ENCODE peak calls at places on chromosome 12, in nine cellular contexts. O is GM04503; M is AG20443; C is fibroblast of pulmonary artery; E is NCI-H1105; X is pancreas; V is CD8-positive, alpha-beta memory T cell; P is DMS153; H is activated CD4-positive, alpha-beta T cell treated with anti-CD3 and anti-CD28 coated beads for 1 hour. U is an unnamed sample.
A peak's percentile ranks its signal among the peaks of the same experiment; 100 is the strongest.

GRCh38 chr12:6157482-6157881 is 33.0 kb upstream of the VWF start:
- DNase-seq in C (no peak), P (no peak), H (no peak), M (no peak), V (no peak), O (no peak), E (no peak), X (no peak), U (no peak)

GRCh38 chr12:89878327-89878726 is 169.7 kb upstream of the ATP2B1 start:
- DNase-seq in C (no peak), P (no peak), X (no peak), O (no peak), H (no peak), M (no peak), V (no peak), E (no peak), U (no peak)

GRCh38 chr12:74365178-74365964 is 172.3 kb upstream of the ATXN7L3B start:
- DNase-seq in X (no peak), P (no peak), C (peak; percentile 79), M (peak; percentile 7), O (peak; percentile 22), E (peak; percentile 28), H (no peak), V (no peak), U (no peak)

GRCh38 chr12:52210925-52211650 is 19.3 kb upstream of the KRT80 start:
- DNase-seq in V (peak; percentile 33), M (no peak), X (peak; percentile 48), P (no peak), O (no peak), C (no peak), H (no peak), E (no peak), U (no peak)

GRCh38 chr12:91601057-91601456 is 418.4 kb upstream of the DCN start:
- DNase-seq in E (no peak), X (no peak), O (no peak), H (no peak), P (no peak), V (no peak), M (no peak), C (no peak), U (no peak)

GRCh38 chr12:13038491-13039161 is 5.6 kb upstream of the FAM234B start:
- DNase-seq in M (peak; percentile 77), P (no peak), C (peak; percentile 58), V (no peak), H (no peak), O (peak; percentile 73), X (no peak), E (no peak), U (no peak)

GRCh38 chr12:131684015-131684725 is 26.7 kb upstream of the SFSWAP start:
- DNase-seq in M (no peak), V (no peak), X (no peak), O (no peak), C (no peak), E (peak; percentile 68), H (no peak), P (peak; percentile 8), U (peak; percentile 69)

GRCh38 chr12:26271889-26272492 is 76.6 kb downstream of the SSPN start:
- DNase-seq in M (peak; percentile 60), H (no peak), O (no peak), E (no peak), V (no peak), X (peak; percentile 85), C (peak; percentile 97), P (no peak), U (peak; percentile 50)

GRCh38 chr12:56122637-56123036 is 4.6 kb downstream of the ZC3H10 start:
- DNase-seq in X (no peak), M (no peak), V (no peak), O (no peak), E (no peak), H (no peak), C (no peak), P (peak; percentile 75), U (no peak)

GRCh38 chr12:118680361-118680963 is 300.9 kb upstream of the SRRM4 start:
- DNase-seq in P (no peak), V (no peak), H (no peak), C (no peak), M (no peak), X (no peak), E (no peak), O (no peak), U (no peak)

GRCh38 chr12:130987151-130987931 is 33.6 kb downstream of the ADGRD1 start:
- DNase-seq in C (no peak), V (peak; percentile 10), X (no peak), O (no peak), E (no peak), M (no peak), H (no peak), P (no peak), U (no peak)

GRCh38 chr12:120457133-120457532 is 10.9 kb downstream of the GATC start:
- DNase-seq in M (no peak), C (peak; percentile 20), V (no peak), P (no peak), E (no peak), H (no peak), O (no peak), X (no peak), U (no peak)

GRCh38 chr12:46831335-46832083 is 5.7 kb upstream of the SLC38A4 start:
- DNase-seq in V (no peak), M (peak; percentile 64), P (no peak), O (no peak), H (no peak), C (no peak), X (peak; percentile 84), E (peak; percentile 30), U (peak; percentile 85)

GRCh38 chr12:122064780-122065588 is 13.6 kb upstream of the MLXIP start:
- DNase-seq in P (peak; percentile 48), H (no peak), V (no peak), E (no peak), X (no peak), O (no peak), C (peak; percentile 86), M (peak; percentile 57), U (no peak)

GRCh38 chr12:22101749-22102243 is 55.8 kb downstream of the CMAS start:
- DNase-seq in O (peak; percentile 47), X (no peak), E (no peak), V (no peak), M (peak; percentile 83), P (no peak), H (no peak), C (peak; percentile 81), U (peak; percentile 74)

GRCh38 chr12:29208935-29209701 is 60.0 kb downstream of the FAR2 start:
- DNase-seq in E (no peak), M (no peak), O (no peak), V (no peak), C (no peak), X (no peak), P (no peak), H (no peak), U (no peak)

GRCh38 chr12:122327494-122328385 is 61.4 kb upstream of the VPS33A start:
- DNase-seq in H (no peak), C (no peak), V (no peak), O (no peak), E (no peak), X (no peak), M (no peak), P (no peak), U (no peak)

GRCh38 chr12:87756111-87756510 is 273.1 kb downstream of the C12orf50 start:
- DNase-seq in X (no peak), H (no peak), E (no peak), M (peak; percentile 19), P (no peak), V (no peak), O (no peak), C (peak; percentile 96), U (no peak)

GRCh38 chr12:51744235-51744634 is 104.3 kb downstream of the FIGNL2 start:
- DNase-seq in P (no peak), H (no peak), C (no peak), V (no peak), O (no peak), E (no peak), M (no peak), X (no peak), U (no peak)